ENCODE peak calls at places on chromosomes 3 and 15, in eight cellular contexts. R is tibial artery; C is lung microvascular endothelial cell; S is iris pigment epithelial cell; Q is activated T-helper 1 cell treated with anti-CD3 and anti-CD28 coated beads, Interleukin-2, amount 50 U/mL, for 16 hours; D is midbrain; M is cardiac muscle cell; Z is vagina. J is an unnamed sample.

GRCh38 chr3:127454051-127454450 is 136.5 kb downstream of the TPRA1 start:
- DNase-seq in R (peak; percentile 2), C (no peak), S (no peak), Q (no peak), D (no peak), M (no peak), Z (no peak), J (no peak)

GRCh38 chr3:64187065-64187959 is 38.0 kb downstream of the PRICKLE2 start:
- DNase-seq in R (no peak), C (peak; percentile 98), S (peak; percentile 98), Q (no peak), D (peak; percentile 25), M (peak; percentile 14), Z (no peak), J (no peak)

GRCh38 chr15:57911247-57911646 is 154.3 kb downstream of the ALDH1A2 start:
- DNase-seq in R (no peak), C (no peak), S (no peak), Q (no peak), D (no peak), M (no peak), Z (no peak), J (no peak)

GRCh38 chr3:178443634-178444033 is 92.6 kb upstream of the KCNMB2 start:
- DNase-seq in R (no peak), C (no peak), S (peak; percentile 11), Q (no peak), D (no peak), M (no peak), Z (no peak), J (no peak)

GRCh38 chr3:141789281-141789680 is 26.1 kb downstream of the GRK7 start:
- DNase-seq in R (no peak), C (peak; percentile 11), S (no peak), Q (no peak), D (no peak), M (no peak), Z (no peak), J (no peak)

GRCh38 chr3:129026728-129027543 is 25.8 kb downstream of the EFCC1 start:
- DNase-seq in R (peak; percentile 91), C (peak; percentile 93), S (peak; percentile 88), Q (peak; percentile 86), D (peak; percentile 82), M (peak; percentile 94), Z (no peak), J (peak; percentile 88)

GRCh38 chr3:98733055-98733777 is 29.9 kb upstream of the ST3GAL6 start:
- DNase-seq in R (peak; percentile 27), C (peak; percentile 45), S (peak; percentile 32), Q (no peak), D (peak; percentile 46), M (peak; percentile 66), Z (no peak), J (peak; percentile 43)

GRCh38 chr3:42031808-42032475 is 59.2 kb upstream of the TRAK1 start:
- DNase-seq in R (peak; percentile 49), C (peak; percentile 48), S (peak; percentile 73), Q (no peak), D (peak; percentile 25), M (peak; percentile 80), Z (no peak), J (peak; percentile 72)

GRCh38 chr15:96323250-96324162 is 7.0 kb upstream of the NR2F2 start:
- DNase-seq in R (no peak), C (peak; percentile 10), S (no peak), Q (no peak), D (no peak), M (no peak), Z (no peak), J (no peak)

GRCh38 chr3:117995795-117996194 is 1038.9 kb downstream of the IGSF11 start:
- DNase-seq in R (no peak), C (no peak), S (no peak), Q (no peak), D (no peak), M (no peak), Z (no peak), J (no peak)